ENCODE peak calls at places on chromosomes 3 and 15, in five cellular contexts. O is T-helper 2 cell, N is HFF-Myc, T is iris pigment epithelial cell, F is OCI-LY7. Y is an unnamed sample.

GRCh38 chr3:53030864-53031445 is 14.9 kb downstream of the SFMBT1 start:
- DNase-seq in O (peak; percentile 18), N (no peak), T (no peak), F (no peak), Y (no peak)

GRCh38 chr15:60255390-60255789 is 142.4 kb downstream of the ANXA2 start:
- DNase-seq in O (no peak), N (no peak), T (peak; percentile 60), F (no peak), Y (peak; percentile 21)

GRCh38 chr3:188712257-188712924 is 459.4 kb upstream of the TPRG1 start:
- DNase-seq in O (no peak), N (no peak), T (peak; percentile 94), F (no peak), Y (peak; percentile 7)

GRCh38 chr3:5078151-5078550 is 43.9 kb upstream of the ARL8B start:
- DNase-seq in O (no peak), N (no peak), T (peak; percentile 72), F (no peak), Y (no peak)

GRCh38 chr3:182500294-182500693 is 293.0 kb upstream of the ATP11B start:
- DNase-seq in O (no peak), N (no peak), T (no peak), F (no peak), Y (no peak)

GRCh38 chr15:79972861-79973260 is 1.9 kb upstream of the BCL2A1 start:
- DNase-seq in O (no peak), N (no peak), T (no peak), F (no peak), Y (no peak)

GRCh38 chr3:140859592-140860336 is 81.9 kb upstream of the SLC25A36 start:
- DNase-seq in O (no peak), N (no peak), T (peak; percentile 6), F (peak; percentile 33), Y (no peak)

GRCh38 chr15:93803406-93803805 is 428.0 kb upstream of the MCTP2 start:
- DNase-seq in O (no peak), N (no peak), T (no peak), F (no peak), Y (no peak)

GRCh38 chr15:37115538-37115937 is 15.2 kb upstream of the MEIS2 start:
- DNase-seq in O (no peak), N (no peak), T (no peak), F (no peak), Y (no peak)

GRCh38 chr3:143001034-143001368 is 369 bp upstream of the U2SURP start:
- DNase-seq in O (peak; percentile 34), N (no peak), T (no peak), F (peak; percentile 80), Y (no peak)